ENCODE peak calls at places on chromosomes 6 and 20, in ten cellular contexts. L, S, E, T, R, V, C, Q, N and M are unnamed samples.

GRCh38 chr6:31708224-31708623 is 1.6 kb downstream of the LY6G6F start:
- DNase-seq in Q (no peak), C (no peak), V (no peak), S (no peak), E (no peak), T (no peak), N (no peak), R (no peak), L (no peak), M (no peak)

GRCh38 chr20:44028868-44029847 is 114.5 kb downstream of the TOX2 start:
- DNase-seq in C (no peak), R (no peak), Q (no peak), S (no peak), V (no peak), N (no peak), T (no peak), L (no peak), E (no peak), M (no peak)

GRCh38 chr6:158894192-158894591 is 75.0 kb upstream of the EZR start:
- DNase-seq in N (peak; percentile 88), S (no peak), T (peak; percentile 73), L (peak; percentile 73), C (no peak), E (no peak), V (peak; percentile 78), Q (no peak), R (no peak), M (no peak)

GRCh38 chr6:21151178-21151956 is 442.2 kb upstream of the SOX4 start:
- DNase-seq in V (no peak), R (no peak), Q (no peak), S (no peak), L (no peak), C (no peak), T (no peak), N (no peak), E (no peak), M (no peak)

GRCh38 chr6:157456524-157456829 is 75.5 kb downstream of the ZDHHC14 start:
- DNase-seq in T (no peak), S (no peak), L (no peak), V (no peak), C (no peak), Q (no peak), R (no peak), N (no peak), E (no peak), M (peak; percentile 42)

GRCh38 chr6:45256697-45257695 is 71.1 kb upstream of the RUNX2 start:
- DNase-seq in L (no peak), E (no peak), R (no peak), N (peak; percentile 13), C (no peak), S (no peak), V (peak; percentile 61), T (no peak), Q (no peak), M (no peak)

GRCh38 chr6:25174678-25175077 is 104.5 kb upstream of the CARMIL1 start:
- DNase-seq in R (no peak), V (no peak), Q (no peak), S (no peak), T (no peak), C (no peak), E (no peak), L (no peak), N (no peak), M (no peak)

GRCh38 chr6:152993431-152993830 is 9.1 kb downstream of the MTRF1L start:
- DNase-seq in T (no peak), Q (no peak), E (no peak), V (no peak), S (no peak), L (no peak), R (no peak), N (no peak), C (no peak), M (no peak)

GRCh38 chr6:53066059-53066406 is 829 bp downstream of the FBXO9 start:
- DNase-seq in V (peak; percentile 30), N (peak; percentile 55), L (peak; percentile 71), T (peak; percentile 32), C (no peak), S (no peak), R (no peak), E (no peak), Q (peak; percentile 27), M (peak; percentile 21)

GRCh38 chr6:45738057-45738455 is 277.6 kb downstream of the CLIC5 start:
- DNase-seq in N (no peak), T (no peak), E (no peak), R (no peak), L (no peak), S (no peak), V (no peak), C (no peak), Q (no peak), M (no peak)

GRCh38 chr20:34300809-34301586 is 2.2 kb downstream of the AHCY start:
- DNase-seq in V (no peak), C (no peak), R (no peak), S (peak; percentile 23), T (no peak), Q (no peak), N (no peak), E (no peak), L (peak; percentile 60), M (peak; percentile 20)

GRCh38 chr6:21305827-21306469 is 287.6 kb upstream of the SOX4 start:
- DNase-seq in R (no peak), T (peak; percentile 43), L (no peak), V (peak; percentile 93), C (no peak), Q (no peak), E (no peak), N (peak; percentile 39), S (no peak), M (no peak)

GRCh38 chr6:129893513-129894098 is 32.5 kb upstream of the TMEM244 start:
- DNase-seq in L (no peak), T (no peak), R (no peak), V (peak; percentile 70), C (no peak), Q (no peak), S (no peak), N (peak; percentile 28), E (no peak), M (peak; percentile 71)

GRCh38 chr6:13486679-13487121 is 700 bp downstream of the GFOD1 start:
- DNase-seq in N (peak; percentile 76), L (peak; percentile 82), V (peak; percentile 61), S (peak; percentile 62), R (peak; percentile 27), T (peak; percentile 61), Q (peak; percentile 30), E (no peak), C (peak; percentile 57), M (peak; percentile 77)

GRCh38 chr6:21281366-21281765 is 312.2 kb upstream of the SOX4 start:
- DNase-seq in Q (no peak), R (no peak), E (no peak), N (no peak), V (no peak), S (no peak), T (no peak), C (no peak), L (no peak), M (no peak)

GRCh38 chr20:60482609-60483008 is 524.4 kb downstream of the CDH26 start:
- DNase-seq in S (no peak), T (no peak), R (no peak), N (no peak), V (peak; percentile 82), C (no peak), L (no peak), E (no peak), Q (no peak), M (no peak)

GRCh38 chr6:36351152-36351571 is 14.5 kb upstream of the BNIP5 start:
- DNase-seq in L (peak; percentile 33), T (no peak), R (no peak), S (no peak), N (peak; percentile 54), C (no peak), Q (no peak), V (peak; percentile 29), E (no peak), M (no peak)

GRCh38 chr6:40166963-40167362 is 232.7 kb upstream of the MOCS1 start:
- DNase-seq in C (no peak), E (no peak), S (no peak), V (no peak), Q (no peak), N (no peak), L (no peak), T (no peak), R (no peak), M (no peak)

GRCh38 chr6:47479874-47480273 is 2.3 kb downstream of the CD2AP start:
- DNase-seq in Q (no peak), T (no peak), S (no peak), C (no peak), E (no peak), V (no peak), N (no peak), L (no peak), R (no peak), M (no peak)

GRCh38 chr6:34601706-34602105 is 45.6 kb upstream of the SPDEF start:
- DNase-seq in C (peak; percentile 34), V (no peak), Q (no peak), S (no peak), T (no peak), L (peak; percentile 53), R (no peak), N (no peak), E (no peak), M (no peak)

GRCh38 chr6:69279805-69280204 is 517.0 kb downstream of the LMBRD1 start:
- DNase-seq in N (peak; percentile 9), C (peak; percentile 9), T (no peak), R (no peak), Q (peak; percentile 7), V (no peak), L (peak; percentile 58), E (no peak), S (no peak), M (no peak)

GRCh38 chr6:1477432-1478090 is 88.2 kb downstream of the FOXF2 start:
- DNase-seq in R (no peak), L (peak; percentile 31), E (no peak), C (no peak), Q (no peak), T (peak; percentile 49), V (peak; percentile 83), S (no peak), N (no peak), M (no peak)

GRCh38 chr6:6494677-6495076 is 93.8 kb upstream of the LY86 start:
- DNase-seq in Q (no peak), L (peak; percentile 95), S (peak; percentile 85), T (no peak), C (no peak), V (no peak), N (peak; percentile 34), R (no peak), E (peak; percentile 5), M (no peak)

GRCh38 chr20:14337400-14338171 is at the start of gene FLRT3:
- DNase-seq in S (peak; percentile 75), C (peak; percentile 67), T (peak; percentile 14), Q (peak; percentile 76), L (peak; percentile 90), N (peak; percentile 71), V (peak; percentile 97), E (peak; percentile 12), R (no peak), M (peak; percentile 51)

GRCh38 chr6:33172307-33173227 is 19.7 kb downstream of the COL11A2 start:
- DNase-seq in L (peak; percentile 74), E (no peak), S (peak; percentile 71), Q (no peak), V (peak; percentile 33), R (no peak), N (peak; percentile 65), T (peak; percentile 78), C (no peak), M (peak; percentile 33)

GRCh38 chr20:62123450-62124118 is 1.3 kb downstream of the LSM14B start:
- DNase-seq in S (no peak), N (no peak), T (no peak), L (peak; percentile 70), V (peak; percentile 33), C (no peak), E (no peak), R (no peak), Q (no peak), M (no peak)

GRCh38 chr6:25050356-25050755 is 114.6 kb upstream of the RIPOR2 start:
- DNase-seq in V (peak; percentile 90), N (peak; percentile 87), S (no peak), C (no peak), T (peak; percentile 72), R (no peak), Q (no peak), L (no peak), E (peak; percentile 86), M (peak; percentile 10)

GRCh38 chr6:160261991-160262718 is 3.5 kb upstream of the SLC22A2 start:
- DNase-seq in Q (no peak), R (no peak), C (no peak), E (no peak), T (peak; percentile 12), V (no peak), N (no peak), L (peak; percentile 72), S (no peak), M (no peak)